ENCODE peak calls at places on chromosomes 16 and 17, in nine cellular contexts. N is body of pancreas, E is ovary, B is HCT116, S is heart left ventricle, D is GM12878, R is stomach, V is uterus, J is prostate gland. I is an unnamed sample.

GRCh38 chr16:9091867-9092281 is 430 bp downstream of the HAPSTR1 start:
- DNase-seq in S (peak; percentile 51), J (peak; percentile 16), B (no peak), V (no peak), R (peak; percentile 41), D (no peak), E (no peak), N (peak; percentile 50), I (peak; percentile 23)

GRCh38 chr17:633641-634091 is 81.0 kb downstream of the VPS53 start:
- DNase-seq in R (no peak), V (peak; percentile 39), S (peak; percentile 22), E (peak; percentile 25), N (no peak), D (no peak), B (no peak), J (no peak), I (no peak)

GRCh38 chr16:17166095-17166494 is 304.7 kb downstream of the XYLT1 start:
- DNase-seq in D (no peak), S (no peak), N (no peak), J (no peak), V (no peak), B (no peak), E (no peak), R (no peak), I (no peak)

GRCh38 chr16:53855056-53855455 is 151.1 kb downstream of the FTO start:
- DNase-seq in N (no peak), E (no peak), S (no peak), D (no peak), J (no peak), V (no peak), R (no peak), B (no peak), I (no peak)

GRCh38 chr16:67959520-67959919 is 8.9 kb downstream of the SLC12A4 start:
- DNase-seq in V (peak; percentile 66), N (no peak), B (no peak), R (no peak), D (no peak), S (peak; percentile 88), J (no peak), E (peak; percentile 60), I (peak; percentile 60)

GRCh38 chr17:66476014-66476413 is 173.6 kb downstream of the PRKCA start:
- DNase-seq in N (no peak), V (no peak), R (no peak), J (no peak), B (no peak), D (no peak), E (no peak), S (no peak), I (no peak)

GRCh38 chr16:72122916-72123315 is 29.3 kb downstream of the DHX38 start:
- DNase-seq in J (no peak), B (no peak), V (no peak), S (no peak), E (no peak), R (no peak), N (no peak), D (no peak), I (no peak)

GRCh38 chr17:82020874-82021727 is 1.6 kb downstream of the CENPX start:
- DNase-seq in R (peak; percentile 81), V (peak; percentile 67), J (peak; percentile 72), D (no peak), S (peak; percentile 73), N (peak; percentile 80), B (peak; percentile 68), E (peak; percentile 59), I (peak; percentile 79)

GRCh38 chr16:89574681-89575246 is 794 bp upstream of the CPNE7 start:
- DNase-seq in E (no peak), N (peak; percentile 47), R (peak; percentile 77), D (no peak), B (peak; percentile 57), V (no peak), S (peak; percentile 46), J (no peak), I (peak; percentile 95)

GRCh38 chr16:58339452-58339938 is 44.7 kb upstream of the PRSS54 start:
- DNase-seq in D (no peak), E (no peak), B (peak; percentile 42), V (no peak), S (peak; percentile 32), R (no peak), N (no peak), J (no peak), I (peak; percentile 39)

GRCh38 chr17:10729334-10730193 is at the start of gene TMEM220:
- DNase-seq in V (peak; percentile 84), N (peak; percentile 76), R (peak; percentile 82), B (no peak), S (peak; percentile 83), D (no peak), E (peak; percentile 81), J (peak; percentile 66), I (no peak)

GRCh38 chr17:3796110-3796821 is 4.7 kb downstream of the ITGAE start:
- DNase-seq in R (peak; percentile 48), V (no peak), D (peak; percentile 90), N (no peak), S (no peak), B (no peak), J (no peak), E (no peak), I (no peak)

GRCh38 chr17:55664287-55664686 is 58.4 kb downstream of the TMEM100 start:
- DNase-seq in S (no peak), V (no peak), J (no peak), D (peak; percentile 17), N (no peak), E (no peak), R (no peak), B (no peak), I (no peak)

GRCh38 chr17:55660171-55660886 is 62.3 kb downstream of the TMEM100 start:
- DNase-seq in B (no peak), V (peak; percentile 20), E (no peak), N (no peak), J (no peak), R (no peak), S (no peak), D (no peak), I (no peak)

GRCh38 chr17:55661359-55661758 is 61.3 kb downstream of the TMEM100 start:
- DNase-seq in V (no peak), R (no peak), J (no peak), B (no peak), S (no peak), D (no peak), N (no peak), E (no peak), I (no peak)

GRCh38 chr17:55661963-55662834 is 60.5 kb downstream of the TMEM100 start:
- DNase-seq in R (no peak), J (no peak), B (no peak), V (no peak), S (no peak), N (no peak), E (no peak), D (no peak), I (no peak)

DNA sequence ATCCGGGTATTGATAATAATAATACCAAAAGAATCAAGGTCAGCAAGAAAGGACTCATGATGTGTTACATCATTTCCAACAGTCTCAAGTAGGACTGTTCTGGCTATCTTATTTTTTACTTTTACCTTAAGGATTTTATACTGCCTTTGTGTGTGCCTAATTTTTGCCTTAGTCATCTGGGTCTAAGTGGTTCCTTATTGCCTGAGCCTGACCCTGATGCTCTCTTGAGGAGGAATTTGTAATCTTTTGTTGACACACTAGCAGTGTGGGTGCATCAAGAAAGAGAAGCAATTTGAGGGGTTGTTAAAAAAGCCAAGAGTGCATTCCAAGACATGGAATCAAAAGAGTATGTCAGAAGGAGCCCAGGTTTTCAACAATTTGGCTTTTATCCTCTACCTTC is 59.3 kb downstream of the TMEM100 start:
- DNase-seq in E (no peak), S (no peak), B (no peak), J (no peak), N (no peak), R (no peak), D (no peak), V (no peak), I (no peak)
- TF ChIP-seq POLR2A in E (no peak), S (no peak), B (no peak), J (no peak), N (no peak), R (no peak), D (no peak), V (no peak), I (no peak)

DNA sequence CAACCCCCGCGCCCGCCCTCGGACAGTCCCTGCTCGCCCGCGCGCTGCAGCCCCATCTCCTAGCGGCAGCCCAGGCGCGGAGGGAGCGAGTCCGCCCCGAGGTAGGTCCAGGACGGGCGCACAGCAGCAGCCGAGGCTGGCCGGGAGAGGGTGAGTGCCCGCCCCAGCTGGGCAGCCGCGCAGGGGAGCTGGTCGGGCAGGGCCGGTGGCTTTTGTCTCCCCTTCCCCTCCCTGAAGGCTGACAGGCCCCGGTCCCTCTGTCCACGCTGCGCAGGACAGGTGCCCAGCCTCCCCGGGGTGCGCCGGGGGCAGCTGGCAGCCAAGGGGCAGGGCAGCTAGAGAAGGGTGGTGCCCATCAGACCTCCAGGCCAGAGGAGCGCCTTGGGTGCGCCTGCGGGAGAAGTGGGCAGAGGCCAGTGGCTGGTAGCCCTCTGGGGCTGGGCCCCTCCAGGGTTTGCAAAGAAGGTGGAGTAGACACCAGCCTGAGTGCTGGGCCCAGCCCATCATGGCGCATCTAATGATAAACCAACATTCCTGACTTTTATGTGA is 278 bp downstream of the ITGB4 start:
- DNase-seq in N (no peak), D (no peak), S (no peak), R (peak; percentile 57), E (no peak), J (no peak), B (no peak), V (no peak), I (no peak)
- TF ChIP-seq POLR2A in N (no peak), D (no peak), S (no peak), R (no peak), E (no peak), J (no peak), B (peak; percentile 27), V (no peak), I (no peak)

GRCh38 chr17:48046296-48046695 is 1.9 kb upstream of the NFE2L1 start:
- DNase-seq in B (no peak), N (no peak), S (no peak), V (no peak), J (no peak), D (no peak), E (no peak), R (no peak), I (no peak)

GRCh38 chr17:48048321-48049140 is at the start of gene NFE2L1:
- DNase-seq in J (peak; percentile 74), V (peak; percentile 86), E (peak; percentile 87), B (peak; percentile 96), N (peak; percentile 73), D (peak; percentile 59), S (peak; percentile 93), R (peak; percentile 90), I (peak; percentile 90)

GRCh38 chr17:48045270-48046001 is 2.7 kb upstream of the NFE2L1 start:
- DNase-seq in E (no peak), J (peak; percentile 65), D (no peak), V (no peak), B (no peak), R (no peak), S (no peak), N (peak; percentile 53), I (no peak)

GRCh38 chr17:48047113-48047740 is 932 bp upstream of the NFE2L1 start:
- DNase-seq in N (no peak), R (no peak), V (no peak), J (no peak), S (no peak), D (no peak), E (no peak), B (no peak), I (no peak)

GRCh38 chr17:48047741-48048320 is 328 bp upstream of the NFE2L1 start:
- DNase-seq in E (peak; percentile 99), N (peak; percentile 99), B (peak; percentile 100), R (peak; percentile 99), V (peak; percentile 98), J (peak; percentile 100), S (peak; percentile 100), D (peak; percentile 99), I (peak; percentile 97)
- TF ChIP-seq POLR2A in E (peak; percentile 60), N (peak; percentile 67), B (peak; percentile 71), R (peak; percentile 54), V (peak; percentile 62), J (peak; percentile 56), S (no peak), D (peak; percentile 96), I (peak; percentile 60)

GRCh38 chr16:21158208-21159110 is at the start of gene LDAF1:
- DNase-seq in V (peak; percentile 86), S (peak; percentile 87), N (peak; percentile 81), J (peak; percentile 87), B (peak; percentile 41), D (no peak), R (peak; percentile 88), E (peak; percentile 81), I (peak; percentile 87)
- TF ChIP-seq POLR2A in V (peak; percentile 23), S (no peak), N (peak; percentile 37), J (peak; percentile 89), B (no peak), D (peak; percentile 49), R (no peak), E (no peak), I (peak; percentile 20)